ENCODE peak calls at places on chromosomes 1 and 21, in six cellular contexts. D, B, T, V, S and G are unnamed samples.

GRCh38 chr1:156122519-156123355 is 8.2 kb downstream of the LMNA start:
- DNase-seq in D (peak), B (peak), T (no peak), V (peak), S (no peak), G (peak)

GRCh38 chr1:171912509-171913185 is 71.3 kb downstream of the DNM3 start:
- DNase-seq in D (no peak), B (no peak), T (no peak), V (no peak), S (no peak), G (no peak)

GRCh38 chr1:244065063-244065788 is 14.1 kb downstream of the ZBTB18 start:
- DNase-seq in D (no peak), B (peak), T (no peak), V (peak), S (no peak), G (no peak)

GRCh38 chr1:47865881-47866535 is 131.2 kb downstream of the TRABD2B start:
- DNase-seq in D (no peak), B (no peak), T (no peak), V (no peak), S (no peak), G (no peak)

GRCh38 chr1:157369808-157370521 is 182.3 kb downstream of the FCRL5 start:
- DNase-seq in D (no peak), B (peak), T (no peak), V (peak), S (no peak), G (peak)

GRCh38 chr1:156592158-156592909 is 758 bp downstream of the NAXE start:
- DNase-seq in D (no peak), B (no peak), T (no peak), V (peak), S (no peak), G (no peak)

GRCh38 chr1:81775510-81775909 is 25.2 kb upstream of the ADGRL2 start:
- DNase-seq in D (no peak), B (no peak), T (no peak), V (no peak), S (no peak), G (no peak)

GRCh38 chr1:236143104-236143948 is 987 bp downstream of the GPR137B start:
- DNase-seq in D (no peak), B (peak), T (peak), V (peak), S (peak), G (no peak)

GRCh38 chr1:31764307-31765040 is at the start of gene ADGRB2:
- DNase-seq in D (no peak), B (peak), T (peak), V (peak), S (no peak), G (no peak)

GRCh38 chr1:100510441-100510840 is 27.5 kb upstream of the GPR88 start:
- DNase-seq in D (no peak), B (no peak), T (no peak), V (peak), S (no peak), G (no peak)

GRCh38 chr21:32772281-32773047 is 909 bp upstream of the PAXBP1 start:
- DNase-seq in D (no peak), B (peak), T (peak), V (peak), S (peak), G (no peak)

GRCh38 chr1:215433237-215433636 is 133.9 kb upstream of the KCTD3 start:
- DNase-seq in D (no peak), B (no peak), T (no peak), V (no peak), S (no peak), G (no peak)

GRCh38 chr21:33232640-33233039 is 2.9 kb downstream of the IFNAR2 start:
- DNase-seq in D (no peak), B (no peak), T (no peak), V (no peak), S (no peak), G (no peak)

GRCh38 chr1:23838401-23838866 is 13.2 kb upstream of the HMGCL start:
- DNase-seq in D (peak), B (peak), T (peak), V (peak), S (peak), G (no peak)

GRCh38 chr1:184533049-184533448 is 146.2 kb downstream of the C1orf21 start:
- DNase-seq in D (no peak), B (no peak), T (no peak), V (no peak), S (no peak), G (no peak)

GRCh38 chr21:41133896-41134522 is 34.0 kb upstream of the BACE2 start:
- DNase-seq in D (no peak), B (peak), T (no peak), V (peak), S (peak), G (no peak)

GRCh38 chr1:115969509-115969908 is 6.8 kb upstream of the SLC22A15 start:
- DNase-seq in D (no peak), B (no peak), T (no peak), V (peak), S (no peak), G (no peak)

GRCh38 chr1:183129921-183130675 is 56.0 kb upstream of the LAMC2 start:
- DNase-seq in D (no peak), B (peak), T (no peak), V (peak), S (no peak), G (no peak)

GRCh38 chr1:28482138-28482537 is 23.7 kb upstream of the RCC1 start:
- DNase-seq in D (no peak), B (no peak), T (no peak), V (no peak), S (no peak), G (no peak)

GRCh38 chr1:172054172-172054571 is 212.9 kb downstream of the DNM3 start:
- DNase-seq in D (no peak), B (peak), T (no peak), V (no peak), S (no peak), G (no peak)

GRCh38 chr1:4674676-4675075 is 20.3 kb downstream of the AJAP1 start:
- DNase-seq in D (no peak), B (no peak), T (no peak), V (no peak), S (no peak), G (no peak)

GRCh38 chr1:19967808-19968207 is 11.6 kb downstream of the PLA2G2A start:
- DNase-seq in D (peak), B (no peak), T (no peak), V (no peak), S (no peak), G (no peak)

GRCh38 chr1:94757931-94758330 is 62.2 kb upstream of the SLC44A3 start:
- DNase-seq in D (peak), B (no peak), T (no peak), V (no peak), S (no peak), G (peak)

GRCh38 chr1:210232524-210233215 is at the start of gene SERTAD4:
- DNase-seq in D (peak), B (peak), T (no peak), V (peak), S (no peak), G (no peak)

GRCh38 chr1:9721606-9722377 is 70.3 kb downstream of the PIK3CD start:
- DNase-seq in D (no peak), B (peak), T (peak), V (no peak), S (peak), G (no peak)

GRCh38 chr1:205913451-205914204 is 29.6 kb downstream of the SLC26A9 start:
- DNase-seq in D (peak), B (peak), T (peak), V (peak), S (no peak), G (no peak)

GRCh38 chr1:84402501-84402900 is 4.2 kb downstream of the DNASE2B start:
- DNase-seq in D (no peak), B (no peak), T (no peak), V (peak), S (no peak), G (no peak)

GRCh38 chr1:110857964-110858948 is 14.7 kb upstream of the CD53 start:
- DNase-seq in D (no peak), B (peak), T (no peak), V (no peak), S (no peak), G (no peak)

GRCh38 chr1:111281411-111281810 is 9.2 kb upstream of the CHIA start:
- DNase-seq in D (no peak), B (peak), T (no peak), V (no peak), S (no peak), G (no peak)

GRCh38 chr1:218524526-218524925 is 179.4 kb downstream of the TGFB2 start:
- DNase-seq in D (no peak), B (peak), T (no peak), V (no peak), S (no peak), G (no peak)

GRCh38 chr1:212503714-212504113 is 71.0 kb downstream of the NENF start:
- DNase-seq in D (no peak), B (no peak), T (no peak), V (no peak), S (no peak), G (no peak)

GRCh38 chr1:173888749-173889148 is 20.6 kb downstream of the ZBTB37 start:
- DNase-seq in D (no peak), B (no peak), T (no peak), V (no peak), S (no peak), G (no peak)

GRCh38 chr1:19065526-19066247 is 109.2 kb upstream of the IFFO2 start:
- DNase-seq in D (no peak), B (no peak), T (no peak), V (no peak), S (no peak), G (no peak)

GRCh38 chr1:14715266-14715665 is 116.8 kb downstream of the KAZN start:
- DNase-seq in D (no peak), B (no peak), T (no peak), V (peak), S (no peak), G (no peak)

GRCh38 chr1:203570805-203571204 is 55.8 kb upstream of the ATP2B4 start:
- DNase-seq in D (no peak), B (no peak), T (no peak), V (no peak), S (no peak), G (no peak)

GRCh38 chr21:15731243-15731613 is 1.4 kb downstream of the USP25 start:
- DNase-seq in D (no peak), B (peak), T (no peak), V (no peak), S (no peak), G (no peak)